ENCODE peak calls at places on chromosome 7, in nine cellular contexts. J, E, Y, R, Q, I, U, O and K are unnamed samples. For H3K9me3, the result is how much of the 10 kb centered on the place peaks cover.

GRCh38 chr7:7292085-7292484 is 109.7 kb downstream of the C1GALT1 start:
- DNase-seq in J (no peak), E (no peak), Y (no peak), R (no peak), Q (no peak), I (no peak), U (no peak), O (no peak), K (no peak)

GRCh38 chr7:137395425-137395824 is 51.9 kb upstream of the PTN start:
- DNase-seq in J (no peak), E (no peak), Y (no peak), R (no peak), Q (no peak), I (no peak), U (no peak), O (peak), K (no peak)

GRCh38 chr7:1940402-1940786 is 270.3 kb downstream of the ELFN1 start:
- DNase-seq in J (peak), E (no peak), Y (no peak), R (no peak), Q (no peak), I (no peak), U (peak), O (peak), K (peak)

GRCh38 chr7:84144480-84144879 is 50.1 kb downstream of the SEMA3A start:
- DNase-seq in J (no peak), E (no peak), Y (peak), R (no peak), Q (peak), I (no peak), U (no peak), O (no peak), K (no peak)

GRCh38 chr7:124443762-124444161 is 321.8 kb downstream of the GPR37 start:
- DNase-seq in J (no peak), E (no peak), Y (no peak), R (no peak), Q (no peak), I (no peak), U (no peak), O (no peak), K (no peak)

GRCh38 chr7:78232806-78233205 is 434.2 kb downstream of the PHTF2 start:
- DNase-seq in J (no peak), E (no peak), Y (no peak), R (no peak), Q (no peak), I (no peak), U (no peak), O (no peak), K (no peak)

GRCh38 chr7:108146070-108146842 is 16.1 kb upstream of the LAMB4 start:
- DNase-seq in J (no peak), E (peak), Y (peak), R (peak), Q (peak), I (peak), U (peak), O (no peak), K (peak)

GRCh38 chr7:121545418-121545817 is 149.3 kb upstream of the FAM3C start:
- DNase-seq in J (no peak), E (no peak), Y (no peak), R (no peak), Q (no peak), I (no peak), U (no peak), O (no peak), K (no peak)

GRCh38 chr7:101410743-101411476 is 48.2 kb downstream of the COL26A1 start:
- DNase-seq in J (no peak), E (no peak), Y (peak), R (peak), Q (peak), I (no peak), U (no peak), O (no peak), K (peak)

GRCh38 chr7:1407883-1408282 is 51.4 kb downstream of the MICALL2 start:
- DNase-seq in J (no peak), E (no peak), Y (no peak), R (no peak), Q (no peak), I (no peak), U (no peak), O (no peak), K (no peak)

GRCh38 chr7:3277604-3278572 is 23.2 kb upstream of the SDK1 start:
- DNase-seq in J (no peak), E (no peak), Y (no peak), R (no peak), Q (no peak), I (no peak), U (no peak), O (no peak), K (no peak)

GRCh38 chr7:150514748-150515222 is at the start of gene GIMAP7:
- DNase-seq in J (no peak), E (no peak), Y (no peak), R (no peak), Q (no peak), I (no peak), U (peak), O (no peak), K (peak)

GRCh38 chr7:117728858-117729257 is 144.4 kb downstream of the CTTNBP2 start:
- DNase-seq in J (no peak), E (peak), Y (no peak), R (no peak), Q (peak), I (no peak), U (no peak), O (no peak), K (no peak)

GRCh38 chr7:110766874-110767273 is 324.1 kb upstream of the LRRN3 start:
- DNase-seq in J (no peak), E (no peak), Y (no peak), R (no peak), Q (peak), I (no peak), U (no peak), O (no peak), K (no peak)

GRCh38 chr7:11130012-11130411 is 156.3 kb downstream of the PHF14 start:
- DNase-seq in J (no peak), E (peak), Y (no peak), R (no peak), Q (peak), I (no peak), U (no peak), O (no peak), K (no peak)

GRCh38 chr7:73342645-73343044 is 14.7 kb downstream of the FKBP6 start:
- DNase-seq in J (no peak), E (no peak), Y (peak), R (peak), Q (peak), I (peak), U (no peak), O (no peak), K (no peak)

GRCh38 chr7:133859191-133859590 is 267.9 kb upstream of the LRGUK start:
- DNase-seq in J (no peak), E (no peak), Y (no peak), R (peak), Q (peak), I (no peak), U (no peak), O (no peak), K (no peak)

GRCh38 chr7:69858471-69858870 is 260.2 kb downstream of the AUTS2 start:
- DNase-seq in J (no peak), E (no peak), Y (no peak), R (peak), Q (no peak), I (no peak), U (no peak), O (no peak), K (no peak)

GRCh38 chr7:79458796-79459195 is 5.3 kb upstream of the MAGI2 start:
- DNase-seq in J (no peak), E (no peak), Y (no peak), R (no peak), Q (no peak), I (no peak), U (no peak), O (no peak), K (no peak)

GRCh38 chr7:4797858-4798705 is 22.7 kb downstream of the AP5Z1 start:
- DNase-seq in J (peak), E (no peak), Y (peak), R (peak), Q (peak), I (peak), U (peak), O (peak), K (peak)

GRCh38 chr7:130352335-130353074 is 7.9 kb downstream of the CPA5 start:
- DNase-seq in J (no peak), E (no peak), Y (no peak), R (no peak), Q (peak), I (peak), U (no peak), O (no peak), K (no peak)

GRCh38 chr7:14133752-14134151 is 144.3 kb upstream of the ETV1 start:
- DNase-seq in J (no peak), E (no peak), Y (no peak), R (no peak), Q (no peak), I (no peak), U (no peak), O (no peak), K (no peak)

GRCh38 chr7:7399707-7400106 is 136.0 kb downstream of the COL28A1 start:
- DNase-seq in J (no peak), E (no peak), Y (no peak), R (no peak), Q (no peak), I (no peak), U (no peak), O (no peak), K (no peak)

GRCh38 chr7:5679741-5680473 is 101.6 kb downstream of the RNF216 start:
- DNase-seq in J (no peak), E (no peak), Y (no peak), R (no peak), Q (no peak), I (no peak), U (peak), O (no peak), K (no peak)

GRCh38 chr7:55554055-55554454 is 18.2 kb downstream of the VOPP1 start:
- DNase-seq in J (no peak), E (no peak), Y (no peak), R (no peak), Q (no peak), I (no peak), U (no peak), O (no peak), K (no peak)

GRCh38 chr7:151968357-151968756 is 12.1 kb downstream of the GALNTL5 start:
- DNase-seq in J (no peak), E (no peak), Y (no peak), R (no peak), Q (no peak), I (no peak), U (peak), O (no peak), K (no peak)

GRCh38 chr7:22610871-22611757 is 111.1 kb upstream of the STEAP1B start:
- DNase-seq in J (no peak), E (no peak), Y (no peak), R (no peak), Q (no peak), I (no peak), U (no peak), O (no peak), K (no peak)

GRCh38 chr7:641269-641671 is 85.2 kb upstream of the DNAAF5 start:
- DNase-seq in J (peak), E (no peak), Y (peak), R (no peak), Q (peak), I (no peak), U (no peak), O (peak), K (no peak)

GRCh38 chr7:157211710-157212109 is 73.0 kb downstream of the UBE3C start:
- DNase-seq in J (no peak), E (no peak), Y (no peak), R (no peak), Q (no peak), I (no peak), U (no peak), O (no peak), K (no peak)

GRCh38 chr7:30447466-30447865 is 31.1 kb downstream of the NOD1 start:
- DNase-seq in J (no peak), E (no peak), Y (no peak), R (no peak), Q (no peak), I (no peak), U (no peak), O (no peak), K (no peak)

GRCh38 chr7:156942708-156943090 is 6.8 kb upstream of the NOM1 start:
- DNase-seq in J (no peak), E (no peak), Y (no peak), R (peak), Q (no peak), I (no peak), U (no peak), O (no peak), K (no peak)

GRCh38 chr7:158240801-158241200 is 346.8 kb downstream of the PTPRN2 start:
- DNase-seq in J (no peak), E (no peak), Y (no peak), R (no peak), Q (no peak), I (no peak), U (no peak), O (peak), K (no peak)
- H3K9me3 ChIP-seq in J (under half), E (under half), Y (under half), R (half or more), Q (under half), I (under half), U (under half), O (under half), K (under half)

GRCh38 chr7:28782362-28782761 is 175.8 kb downstream of the TRIL start:
- DNase-seq in J (no peak), E (no peak), Y (no peak), R (no peak), Q (no peak), I (no peak), U (no peak), O (no peak), K (no peak)

GRCh38 chr7:28776463-28777157 is 181.5 kb downstream of the TRIL start:
- DNase-seq in J (no peak), E (no peak), Y (no peak), R (no peak), Q (no peak), I (no peak), U (no peak), O (no peak), K (no peak)

GRCh38 chr7:28774529-28775057 is 183.5 kb downstream of the TRIL start:
- DNase-seq in J (no peak), E (no peak), Y (no peak), R (no peak), Q (no peak), I (no peak), U (no peak), O (no peak), K (no peak)

GRCh38 chr7:28779929-28780328 is 178.2 kb downstream of the TRIL start:
- DNase-seq in J (no peak), E (no peak), Y (no peak), R (no peak), Q (no peak), I (no peak), U (no peak), O (no peak), K (no peak)

GRCh38 chr7:28778781-28779180 is 179.3 kb downstream of the TRIL start:
- DNase-seq in J (no peak), E (no peak), Y (no peak), R (no peak), Q (peak), I (no peak), U (no peak), O (no peak), K (no peak)
- H3K9me3 ChIP-seq in J (under half), E (under half), Y (under half), R (under half), Q (under half), I (under half), U (under half), O (under half), K (under half)

GRCh38 chr7:63876707-63877322 is 121.8 kb upstream of the ZNF722 start:
- DNase-seq in J (no peak), E (no peak), Y (no peak), R (no peak), Q (no peak), I (no peak), U (no peak), O (no peak), K (no peak)
- H3K9me3 ChIP-seq in J (under half), E (under half), Y (under half), R (half or more), Q (half or more), I (under half), U (under half), O (under half), K (under half)

GRCh38 chr7:158263964-158264748 is 323.5 kb downstream of the PTPRN2 start:
- DNase-seq in J (peak), E (no peak), Y (no peak), R (no peak), Q (no peak), I (no peak), U (no peak), O (peak), K (peak)
- H3K9me3 ChIP-seq in J (under half), E (under half), Y (under half), R (half or more), Q (under half), I (under half), U (under half), O (under half), K (under half)

DNA sequence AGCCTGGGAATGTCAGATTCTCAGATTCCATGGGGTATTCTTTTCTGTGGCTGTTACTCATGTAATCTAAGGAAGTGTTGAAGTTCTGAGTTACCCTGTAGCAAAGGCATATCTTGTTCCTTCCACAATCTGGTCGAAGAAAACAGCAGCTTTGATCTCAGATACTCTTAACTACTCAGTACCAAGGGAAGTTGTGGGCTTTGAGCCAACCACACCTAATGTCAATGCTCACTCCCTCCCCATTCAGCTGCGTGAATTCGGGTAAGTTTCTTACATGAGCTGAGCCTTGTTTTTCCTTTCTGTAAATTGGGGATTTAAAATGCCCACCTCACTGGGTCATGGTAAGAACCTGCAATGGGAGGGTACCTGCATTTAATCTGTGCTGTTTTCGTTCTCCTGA is 52.5 kb downstream of the PTPRN2 start:
- DNase-seq in J (no peak), E (no peak), Y (no peak), R (no peak), Q (no peak), I (no peak), U (no peak), O (no peak), K (no peak)
- H3K9me3 ChIP-seq in J (under half), E (under half), Y (under half), R (half or more), Q (under half), I (under half), U (under half), O (under half), K (under half)

GRCh38 chr7:159269745-159270144 is 125.1 kb upstream of the VIPR2 start:
- DNase-seq in J (no peak), E (no peak), Y (no peak), R (no peak), Q (no peak), I (no peak), U (no peak), O (no peak), K (no peak)

GRCh38 chr7:159272739-159273138 is 128.1 kb upstream of the VIPR2 start:
- DNase-seq in J (no peak), E (no peak), Y (no peak), R (no peak), Q (no peak), I (no peak), U (no peak), O (no peak), K (no peak)

GRCh38 chr7:159271795-159272194 is 127.1 kb upstream of the VIPR2 start:
- DNase-seq in J (no peak), E (no peak), Y (no peak), R (no peak), Q (no peak), I (no peak), U (no peak), O (no peak), K (no peak)
- H3K9me3 ChIP-seq in J (under half), E (under half), Y (under half), R (half or more), Q (under half), I (under half), U (under half), O (under half), K (under half)